ENCODE peak calls at places on chromosomes 6 and 20, in six cellular contexts. E, N, Q, F, T and L are unnamed samples.

GRCh38 chr6:52416629-52417151 is 3.5 kb upstream of the EFHC1 start:
- DNase-seq in E (peak), N (peak), Q (peak), F (peak), T (peak), L (peak)

GRCh38 chr20:4883051-4883450 is 118.3 kb downstream of the SLC23A2 start:
- DNase-seq in E (no peak), N (no peak), Q (no peak), F (no peak), T (no peak), L (no peak)

GRCh38 chr6:154815938-154816820 is 83.0 kb downstream of the SCAF8 start:
- DNase-seq in E (peak), N (no peak), Q (no peak), F (no peak), T (no peak), L (no peak)

GRCh38 chr20:9374480-9374879 is 139.9 kb upstream of the LAMP5 start:
- DNase-seq in E (peak), N (no peak), Q (no peak), F (no peak), T (no peak), L (no peak)

GRCh38 chr20:17965042-17965697 is 3.4 kb downstream of the SNX5 start:
- DNase-seq in E (no peak), N (no peak), Q (no peak), F (no peak), T (no peak), L (peak)

GRCh38 chr6:107114872-107115694 is at the start of gene BEND3:
- DNase-seq in E (no peak), N (peak), Q (peak), F (peak), T (no peak), L (no peak)

GRCh38 chr6:4936681-4937041 is 67.2 kb downstream of the RPP40 start:
- DNase-seq in E (peak), N (peak), Q (peak), F (peak), T (no peak), L (peak)

GRCh38 chr6:39688494-39688893 is 36.7 kb downstream of the KIF6 start:
- DNase-seq in E (peak), N (no peak), Q (no peak), F (no peak), T (no peak), L (no peak)

GRCh38 chr20:20875716-20876115 is 163.3 kb upstream of the RALGAPA2 start:
- DNase-seq in E (no peak), N (no peak), Q (no peak), F (no peak), T (no peak), L (no peak)

GRCh38 chr6:87473419-87473903 is 687 bp downstream of the SLC35A1 start:
- DNase-seq in E (peak), N (peak), Q (peak), F (no peak), T (peak), L (peak)

GRCh38 chr6:105553174-105553573 is 150.3 kb upstream of the PREP start:
- DNase-seq in E (no peak), N (no peak), Q (no peak), F (no peak), T (no peak), L (no peak)

GRCh38 chr6:137202078-137202477 is 17.1 kb downstream of the IFNGR1 start:
- DNase-seq in E (no peak), N (peak), Q (no peak), F (peak), T (no peak), L (no peak)

GRCh38 chr6:128676456-128676855 is 156.1 kb upstream of the PTPRK start:
- DNase-seq in E (no peak), N (no peak), Q (no peak), F (no peak), T (no peak), L (no peak)

GRCh38 chr6:34986845-34987246 is 97.8 kb downstream of the ANKS1A start:
- DNase-seq in E (peak), N (peak), Q (peak), F (peak), T (no peak), L (peak)

GRCh38 chr6:11921017-11921438 is 91.1 kb upstream of the HIVEP1 start:
- DNase-seq in E (peak), N (peak), Q (peak), F (no peak), T (no peak), L (no peak)

GRCh38 chr6:127518710-127519468 is at the start of gene MTCL3:
- DNase-seq in E (peak), N (peak), Q (no peak), F (peak), T (no peak), L (no peak)

GRCh38 chr20:19958923-19959322 is 58.2 kb upstream of the NAA20 start:
- DNase-seq in E (no peak), N (no peak), Q (no peak), F (no peak), T (no peak), L (no peak)

GRCh38 chr6:76217606-76218005 is 145.1 kb upstream of the IMPG1 start:
- DNase-seq in E (no peak), N (no peak), Q (no peak), F (no peak), T (no peak), L (no peak)

GRCh38 chr6:57207141-57207540 is 15.0 kb downstream of the RAB23 start:
- DNase-seq in E (peak), N (peak), Q (no peak), F (no peak), T (no peak), L (no peak)

GRCh38 chr20:25160457-25160856 is 35.1 kb upstream of the ENTPD6 start:
- DNase-seq in E (no peak), N (no peak), Q (no peak), F (no peak), T (no peak), L (no peak)

GRCh38 chr6:100998111-100998510 is 117.0 kb upstream of the ASCC3 start:
- DNase-seq in E (peak), N (no peak), Q (no peak), F (no peak), T (no peak), L (no peak)

GRCh38 chr20:46575794-46576495 is 25.5 kb upstream of the OCSTAMP start:
- DNase-seq in E (no peak), N (no peak), Q (no peak), F (no peak), T (no peak), L (no peak)

GRCh38 chr6:3438190-3439167 is 18.4 kb downstream of the SLC22A23 start:
- DNase-seq in E (peak), N (peak), Q (no peak), F (no peak), T (no peak), L (peak)

GRCh38 chr20:44247676-44248419 is 740 bp downstream of the GDAP1L1 start:
- DNase-seq in E (peak), N (peak), Q (peak), F (peak), T (no peak), L (peak)

GRCh38 chr20:39880890-39881289 is 808.1 kb downstream of the MAFB start:
- DNase-seq in E (no peak), N (peak), Q (no peak), F (peak), T (no peak), L (no peak)

GRCh38 chr20:31770243-31770642 is 31.2 kb downstream of the TPX2 start:
- DNase-seq in E (no peak), N (no peak), Q (no peak), F (no peak), T (no peak), L (no peak)

GRCh38 chr6:165664553-165665383 is 1.7 kb upstream of the PDE10A start:
- DNase-seq in E (no peak), N (no peak), Q (no peak), F (no peak), T (no peak), L (no peak)

GRCh38 chr20:45372646-45373352 is 5.3 kb downstream of the TP53TG5 start:
- DNase-seq in E (no peak), N (no peak), Q (no peak), F (no peak), T (no peak), L (no peak)

GRCh38 chr6:28353981-28354676 is 4.4 kb downstream of the ZKSCAN3 start:
- DNase-seq in E (peak), N (peak), Q (peak), F (no peak), T (no peak), L (no peak)

GRCh38 chr6:47116616-47117015 is 74.5 kb upstream of the ADGRF1 start:
- DNase-seq in E (no peak), N (no peak), Q (no peak), F (no peak), T (no peak), L (no peak)

GRCh38 chr6:97215157-97215769 is 67.8 kb downstream of the MMS22L start:
- DNase-seq in E (peak), N (peak), Q (peak), F (peak), T (no peak), L (peak)
- TF ChIP-seq SMC3 in E (peak), N (peak), Q (peak), F (peak), T (no peak), L (peak)

DNA sequence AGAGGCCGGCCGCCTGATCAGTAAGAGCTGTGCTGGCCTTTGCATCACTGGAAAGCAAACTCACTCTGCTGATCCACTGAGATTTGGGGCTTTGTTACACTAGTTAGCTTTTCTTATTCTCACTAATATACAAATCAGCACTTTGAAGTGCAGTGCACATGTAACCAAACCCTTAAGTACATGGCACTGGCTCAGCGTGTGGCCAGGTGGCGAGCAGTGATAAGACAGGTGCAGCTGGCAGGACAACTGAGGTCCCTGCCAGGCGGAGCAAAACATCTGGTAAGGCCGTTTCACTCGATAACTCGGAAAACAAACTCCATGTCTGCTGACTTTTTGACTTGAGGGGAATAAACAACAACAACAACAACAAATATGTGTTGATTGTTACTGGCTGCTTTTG is 11.0 kb downstream of the GFRA4 start:
- DNase-seq in E (no peak), N (no peak), Q (peak), F (no peak), T (no peak), L (no peak)
- TF ChIP-seq SMC3 in E (no peak), N (no peak), Q (no peak), F (no peak), T (no peak), L (no peak)

GRCh38 chr20:57649617-57650015 is 29.4 kb upstream of the ZBP1 start:
- DNase-seq in E (no peak), N (no peak), Q (no peak), F (no peak), T (no peak), L (no peak)

GRCh38 chr20:57651977-57652864 is 32.0 kb upstream of the ZBP1 start:
- DNase-seq in E (no peak), N (no peak), Q (no peak), F (peak), T (no peak), L (no peak)

GRCh38 chr20:57650266-57650665 is 30.0 kb upstream of the ZBP1 start:
- DNase-seq in E (no peak), N (no peak), Q (no peak), F (peak), T (no peak), L (no peak)

GRCh38 chr20:57648878-57649616 is 28.8 kb upstream of the ZBP1 start:
- DNase-seq in E (no peak), N (no peak), Q (no peak), F (peak), T (no peak), L (no peak)

DNA sequence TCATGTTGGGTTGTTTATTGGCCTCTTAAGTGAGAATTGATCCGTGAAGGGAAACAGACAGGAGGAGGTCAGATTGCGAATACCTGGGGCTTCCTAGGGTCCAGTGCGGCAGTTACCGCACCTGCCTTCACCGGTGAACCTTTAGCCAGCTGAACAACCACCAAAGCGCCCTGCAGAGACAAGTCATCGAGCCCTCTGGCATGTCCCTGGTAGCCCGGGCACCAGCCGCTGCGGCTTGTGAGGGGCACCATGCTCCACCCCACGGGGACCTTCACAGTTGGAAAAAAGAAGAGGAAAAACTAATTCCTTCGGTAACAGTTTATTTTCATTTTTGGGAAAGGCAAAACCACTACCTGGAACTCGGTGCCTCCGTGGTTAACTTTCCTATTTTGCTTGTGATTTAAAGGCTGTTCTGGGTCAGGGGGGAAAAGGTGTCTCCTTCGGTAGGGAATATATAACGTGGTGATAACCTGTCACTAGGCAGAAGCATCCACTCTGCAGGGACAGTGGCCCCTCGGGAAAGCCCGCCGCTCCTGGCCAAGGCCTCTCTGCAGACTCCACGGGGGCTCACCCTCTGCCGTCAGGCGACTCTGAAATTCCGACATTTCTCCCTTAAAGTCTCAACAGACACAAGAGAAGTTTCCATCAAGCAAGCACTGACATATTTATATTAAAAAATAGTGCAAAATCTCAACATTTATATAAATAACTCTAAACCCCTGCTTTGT is 30.7 kb upstream of the ZBP1 start:
- DNase-seq in E (no peak), N (no peak), Q (no peak), F (peak), T (no peak), L (no peak)
- TF ChIP-seq SMC3 in E (no peak), N (no peak), Q (no peak), F (no peak), T (no peak), L (no peak)

DNA sequence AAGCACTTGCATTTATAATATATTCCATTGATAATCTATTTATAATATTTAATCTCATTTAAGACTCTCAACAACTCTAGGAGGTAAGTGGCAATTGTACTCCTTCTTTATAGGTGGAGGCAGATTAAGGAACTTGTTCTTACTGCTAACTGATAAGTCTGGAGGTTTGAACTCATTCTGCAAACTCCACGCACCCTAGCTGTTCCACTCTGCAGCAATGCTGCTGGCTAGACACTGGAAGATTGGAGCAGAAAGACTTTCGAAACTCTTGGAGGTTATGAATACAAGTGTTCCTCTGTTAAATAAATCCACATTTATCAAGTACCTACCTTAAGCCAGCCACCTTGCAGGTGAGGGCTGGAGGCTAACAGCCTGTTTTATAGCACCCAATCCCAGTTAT is 838 bp upstream of the HDAC2 start:
- DNase-seq in E (no peak), N (no peak), Q (no peak), F (no peak), T (no peak), L (no peak)
- TF ChIP-seq SMC3 in E (no peak), N (no peak), Q (no peak), F (no peak), T (no peak), L (no peak)

GRCh38 chr20:49668181-49668877 is 45.3 kb downstream of the B4GALT5 start:
- DNase-seq in E (no peak), N (no peak), Q (peak), F (no peak), T (peak), L (no peak)
- TF ChIP-seq SMC3 in E (no peak), N (no peak), Q (no peak), F (no peak), T (peak), L (no peak)

GRCh38 chr20:64064145-64064698 is 1.2 kb downstream of the TCEA2 start:
- DNase-seq in E (peak), N (peak), Q (no peak), F (no peak), T (no peak), L (no peak)

GRCh38 chr20:64065062-64065972 is 2.3 kb downstream of the TCEA2 start:
- DNase-seq in E (no peak), N (no peak), Q (no peak), F (no peak), T (no peak), L (no peak)

GRCh38 chr20:64067733-64068307 is 4.8 kb downstream of the TCEA2 start:
- DNase-seq in E (no peak), N (no peak), Q (no peak), F (no peak), T (no peak), L (no peak)

GRCh38 chr20:64066984-64067605 is 4.1 kb downstream of the TCEA2 start:
- DNase-seq in E (no peak), N (no peak), Q (no peak), F (no peak), T (no peak), L (no peak)

DNA sequence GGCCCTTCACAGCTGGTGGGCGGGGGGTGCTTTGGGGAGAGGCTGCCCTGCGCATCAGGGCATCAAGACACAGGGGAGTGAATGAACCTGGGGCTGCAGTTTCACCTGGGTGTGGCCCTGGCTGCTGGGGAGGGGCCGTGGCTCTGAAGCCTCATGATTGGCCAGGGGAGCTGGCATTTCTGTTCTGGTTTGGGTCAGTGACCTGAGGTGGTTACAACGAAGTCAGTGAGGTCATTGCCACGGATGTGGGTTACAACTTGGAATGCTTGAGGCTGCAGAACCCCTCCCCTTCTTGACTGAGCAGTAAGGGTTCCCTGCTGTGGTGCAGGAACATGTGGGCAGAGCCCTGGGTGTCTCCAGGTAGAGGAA is 3.0 kb downstream of the TCEA2 start:
- DNase-seq in E (peak), N (peak), Q (peak), F (no peak), T (peak), L (no peak)
- TF ChIP-seq SMC3 in E (no peak), N (no peak), Q (no peak), F (no peak), T (no peak), L (no peak)

DNA sequence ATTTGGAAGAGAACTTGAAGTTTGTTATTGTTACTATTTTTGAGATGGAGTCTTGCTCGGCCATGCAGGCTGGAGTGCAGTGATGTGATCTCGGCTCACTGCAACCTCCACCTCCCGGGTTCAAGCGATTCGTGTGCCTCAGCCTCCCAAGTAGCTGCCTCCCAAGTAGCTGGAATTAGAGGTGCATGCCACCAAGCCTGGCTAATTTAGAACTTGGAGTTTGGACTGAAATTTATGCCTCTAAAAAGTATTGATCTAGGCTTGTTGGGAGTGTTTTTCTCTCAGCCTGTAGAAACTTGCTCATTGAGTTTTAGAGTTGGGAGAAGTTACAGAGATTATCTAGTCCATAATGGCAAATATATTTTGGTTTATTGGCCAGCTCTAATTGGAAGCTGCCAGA is 4.1 kb downstream of the ITCH start:
- DNase-seq in E (no peak), N (no peak), Q (no peak), F (no peak), T (no peak), L (no peak)
- TF ChIP-seq SMC3 in E (no peak), N (no peak), Q (no peak), F (no peak), T (no peak), L (no peak)

DNA sequence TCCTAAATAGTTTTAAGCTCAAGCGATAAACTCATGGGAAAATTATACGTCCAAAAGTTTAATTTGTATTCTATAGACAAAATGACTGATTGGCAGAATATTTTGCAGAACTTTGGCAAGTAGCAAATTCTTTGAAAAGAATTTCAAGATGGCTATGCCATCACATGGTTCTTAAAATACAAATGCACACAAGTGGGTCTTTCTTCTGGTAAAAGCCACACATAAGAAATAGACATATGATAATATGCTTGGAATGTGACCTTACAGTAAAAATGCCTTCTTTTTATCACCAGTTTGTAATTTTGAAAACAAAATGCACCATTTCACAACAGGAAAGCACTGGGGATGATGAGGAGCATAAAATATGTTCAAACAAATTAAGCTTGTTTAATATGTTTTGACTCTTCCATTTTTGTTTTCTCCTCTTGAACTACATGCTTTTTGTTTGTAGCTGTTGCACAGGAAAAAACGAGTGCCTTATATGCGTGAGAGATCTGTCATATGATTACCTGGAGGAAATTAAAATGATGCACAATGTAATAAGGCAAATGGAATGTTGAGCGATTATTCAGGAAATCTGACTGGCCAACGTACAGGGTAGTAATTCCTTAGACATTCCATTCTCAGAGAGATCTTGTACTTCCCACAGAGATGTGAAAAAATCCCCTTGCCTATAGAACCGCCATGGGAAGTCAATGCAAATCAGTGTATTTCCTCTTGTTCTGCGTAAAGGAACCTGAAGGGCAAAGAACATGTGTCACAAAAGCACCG is 911.7 kb downstream of the TFAP2A start:
- DNase-seq in E (peak), N (peak), Q (no peak), F (no peak), T (no peak), L (no peak)
- TF ChIP-seq SMC3 in E (no peak), N (no peak), Q (no peak), F (no peak), T (no peak), L (no peak)

GRCh38 chr6:156731436-156731835 is 45.7 kb upstream of the ARID1B start:
- DNase-seq in E (peak), N (peak), Q (no peak), F (no peak), T (no peak), L (no peak)
- TF ChIP-seq SMC3 in E (no peak), N (no peak), Q (no peak), F (no peak), T (no peak), L (no peak)